ENCODE peak calls at places on chromosomes 5 and 9, in six cellular contexts. N, O, C, X, R and I are unnamed samples.

GRCh38 chr9:130041648-130042405 is 1.2 kb downstream of the FNBP1 start:
- DNase-seq in N (peak; percentile 70), R (no peak), C (no peak), O (no peak), X (no peak), I (no peak)

GRCh38 chr9:18568969-18569368 is 95.0 kb downstream of the ADAMTSL1 start:
- DNase-seq in X (no peak), C (no peak), O (no peak), R (no peak), N (peak; percentile 48), I (no peak)

GRCh38 chr9:137612741-137613142 is 6.1 kb upstream of the EHMT1 start:
- DNase-seq in N (no peak), O (no peak), X (no peak), C (no peak), R (no peak), I (no peak)

GRCh38 chr5:173535976-173536639 is 80.3 kb downstream of the BOD1 start:
- DNase-seq in R (no peak), O (no peak), N (no peak), X (no peak), C (no peak), I (no peak)

GRCh38 chr9:68834931-68835520 is 130.0 kb downstream of the PIP5K1B start:
- DNase-seq in N (no peak), O (peak; percentile 21), X (no peak), R (no peak), C (no peak), I (no peak)

GRCh38 chr9:98785333-98785933 is 10.9 kb downstream of the ANKS6 start:
- DNase-seq in X (no peak), C (no peak), O (no peak), R (no peak), N (no peak), I (no peak)

GRCh38 chr9:95452176-95452575 is 64.6 kb downstream of the PTCH1 start:
- DNase-seq in O (no peak), C (no peak), N (no peak), R (no peak), X (no peak), I (no peak)

GRCh38 chr5:80736730-80737129 is 81.9 kb upstream of the DHFR start:
- DNase-seq in C (no peak), O (no peak), X (no peak), N (no peak), R (no peak), I (no peak)

GRCh38 chr5:115810776-115811175 is 5.7 kb downstream of the CDO1 start:
- DNase-seq in X (no peak), R (no peak), C (no peak), N (no peak), O (no peak), I (no peak)

GRCh38 chr5:79567926-79568549 is 44.2 kb upstream of the TENT2 start:
- DNase-seq in C (no peak), O (no peak), X (no peak), R (no peak), N (no peak), I (no peak)

GRCh38 chr5:96924016-96924443 is 11.8 kb upstream of the LNPEP start:
- DNase-seq in X (no peak), O (no peak), N (peak; percentile 24), C (no peak), R (no peak), I (no peak)

GRCh38 chr5:146965781-146966659 is 87.5 kb upstream of the PPP2R2B start:
- DNase-seq in X (peak; percentile 74), C (peak; percentile 63), N (peak; percentile 62), R (peak; percentile 26), O (peak; percentile 78), I (peak; percentile 68)

GRCh38 chr5:38663276-38663675 is 106.8 kb upstream of the LIFR start:
- DNase-seq in R (no peak), N (no peak), X (no peak), O (no peak), C (no peak), I (no peak)

DNA sequence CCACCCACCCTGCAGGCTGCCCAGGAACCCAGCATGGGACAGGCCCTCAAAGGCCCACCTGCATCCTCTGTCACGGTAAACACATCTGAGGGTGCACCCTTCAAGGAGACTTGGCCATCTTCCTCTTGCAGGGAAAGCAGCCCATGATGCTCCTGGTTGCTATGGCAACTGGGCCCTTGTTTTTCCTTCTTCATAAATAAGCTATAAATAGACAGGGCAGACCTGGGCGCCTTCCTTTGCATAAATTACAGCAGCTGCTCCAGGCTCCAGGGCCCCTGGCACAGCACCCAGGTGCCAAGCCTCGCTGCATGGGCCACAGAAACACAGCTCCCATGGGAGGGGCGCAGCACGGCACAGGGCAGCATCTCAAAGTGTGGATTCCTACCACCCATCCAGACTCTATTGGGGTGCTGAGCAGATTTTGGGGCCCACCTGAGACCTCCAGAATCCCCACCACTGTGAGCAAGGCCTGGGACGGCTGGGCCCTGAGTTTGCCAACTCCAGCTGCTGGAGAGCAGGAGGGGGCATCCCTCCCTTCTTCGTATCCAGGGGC is 5.8 kb upstream of the PSMB7 start:
- DNase-seq in X (no peak), C (no peak), R (no peak), O (no peak), N (no peak), I (no peak)
- TF ChIP-seq YY1 in X (no peak), C (no peak), R (no peak), O (no peak), N (no peak), I (no peak)

GRCh38 chr5:98927988-98928801 is 612 bp downstream of the CHD1 start:
- DNase-seq in N (peak; percentile 82), X (no peak), R (no peak), C (peak; percentile 76), O (peak; percentile 28), I (no peak)
- TF ChIP-seq YY1 in N (no peak), X (no peak), R (no peak), C (no peak), O (no peak), I (no peak)

DNA sequence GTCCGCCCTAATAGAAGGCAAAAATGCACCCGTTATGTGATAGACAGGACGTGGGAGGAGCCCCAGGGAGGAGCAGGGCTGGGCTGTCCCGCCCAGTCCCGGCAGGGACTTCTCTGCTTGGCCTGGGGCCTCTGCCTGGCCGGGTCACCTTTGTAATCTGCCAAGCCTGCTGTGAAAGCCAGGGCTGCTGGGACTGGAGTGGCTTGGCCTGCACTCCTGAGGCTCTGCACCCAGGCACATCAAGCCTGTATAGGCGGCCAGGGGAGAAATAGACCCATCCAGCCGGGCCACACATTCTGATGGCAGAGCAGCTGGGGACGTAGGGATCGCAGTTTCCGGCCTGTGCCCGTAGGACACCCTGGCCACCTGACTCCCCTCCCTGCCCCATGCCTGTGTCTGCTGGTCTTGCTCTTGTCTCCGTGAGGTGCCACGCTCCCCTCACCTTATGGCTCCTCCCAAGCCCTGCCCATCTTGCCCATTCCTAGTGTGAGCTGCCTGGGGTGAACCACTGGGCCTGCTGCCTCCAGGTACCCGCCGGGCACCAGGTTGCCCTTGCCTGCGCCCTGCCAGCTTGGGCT is 28.1 kb downstream of the DYNC2I2 start:
- DNase-seq in N (peak; percentile 36), X (no peak), C (peak; percentile 62), O (peak; percentile 23), R (no peak), I (no peak)
- TF ChIP-seq YY1 in N (no peak), X (no peak), C (no peak), O (no peak), R (no peak), I (no peak)

GRCh38 chr9:113220467-113221002 is 542 bp downstream of the FKBP15 start:
- DNase-seq in O (no peak), R (no peak), X (no peak), C (no peak), N (no peak), I (no peak)

GRCh38 chr9:113215142-113215541 is 5.9 kb downstream of the FKBP15 start:
- DNase-seq in O (peak; percentile 22), C (no peak), R (no peak), X (peak; percentile 16), N (no peak), I (no peak)

GRCh38 chr9:113219186-113219936 is 1.7 kb downstream of the FKBP15 start:
- DNase-seq in N (no peak), C (no peak), O (no peak), X (no peak), R (no peak), I (no peak)

GRCh38 chr9:113219972-113220371 is 1.1 kb downstream of the FKBP15 start:
- DNase-seq in O (no peak), X (no peak), C (no peak), R (peak; percentile 77), N (no peak), I (no peak)

DNA sequence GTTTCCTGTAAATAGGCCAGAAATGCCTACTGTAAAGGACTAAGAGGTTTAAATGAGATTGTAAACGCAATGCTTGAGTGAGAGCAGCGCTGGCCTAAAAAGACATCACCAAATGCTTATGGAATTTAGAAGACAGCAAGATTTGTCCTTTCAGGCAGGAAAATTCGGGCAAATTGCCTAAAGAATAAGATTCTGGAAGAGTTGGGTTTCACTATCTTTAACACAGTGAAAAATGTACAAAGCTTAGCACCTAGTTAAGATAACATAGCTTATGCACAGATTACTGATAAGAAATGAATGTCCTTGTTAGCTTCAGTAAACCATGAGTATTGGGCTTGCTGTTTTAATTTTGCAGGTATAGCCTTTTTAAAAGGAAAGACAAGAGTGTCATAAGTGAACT is 4.7 kb downstream of the FKBP15 start:
- DNase-seq in X (no peak), C (no peak), O (no peak), R (no peak), N (no peak), I (no peak)
- TF ChIP-seq YY1 in X (no peak), C (no peak), O (no peak), R (no peak), N (no peak), I (no peak)

GRCh38 chr5:110150199-110150598 is 460.5 kb downstream of the MAN2A1 start:
- DNase-seq in X (no peak), R (no peak), C (no peak), O (no peak), N (no peak), I (no peak)
- TF ChIP-seq YY1 in X (no peak), R (no peak), C (no peak), O (no peak), N (no peak), I (no peak)

GRCh38 chr9:104774831-104775573 is 11.1 kb downstream of the NIPSNAP3B start:
- DNase-seq in R (peak; percentile 85), X (no peak), C (peak; percentile 20), O (no peak), N (no peak), I (no peak)
- TF ChIP-seq YY1 in R (peak; percentile 91), X (no peak), C (no peak), O (no peak), N (no peak), I (no peak)

DNA sequence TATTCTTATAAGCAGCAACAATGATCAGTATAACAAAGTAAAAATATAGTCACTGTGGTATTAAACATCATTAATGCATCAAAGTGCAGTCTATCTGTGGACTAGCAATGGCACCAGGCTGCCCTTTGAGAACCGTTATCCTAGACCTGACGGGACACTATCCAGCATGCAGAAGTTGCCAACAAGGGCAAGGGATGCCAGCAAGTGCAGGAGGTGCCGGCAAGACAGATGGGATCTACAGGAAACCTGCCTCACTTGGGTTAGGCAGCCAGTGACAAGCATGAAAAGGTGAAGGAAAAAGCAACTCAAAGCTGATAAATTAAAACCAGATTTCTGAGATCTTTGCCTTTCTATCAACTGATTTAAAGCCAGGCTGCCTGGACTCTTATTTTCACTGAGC is 315.2 kb upstream of the PDE4D start:
- DNase-seq in R (no peak), N (no peak), O (no peak), C (no peak), X (no peak), I (no peak)
- TF ChIP-seq YY1 in R (no peak), N (no peak), O (no peak), C (no peak), X (no peak), I (no peak)